ENCODE peak calls at places on chromosomes 12 and 14, in nine cellular contexts. P is hepatocyte, Z is AG09309, S is heart right ventricle, F is glutamatergic neuron, X is GM12878, E is cardiac muscle cell, C is neural progenitor cell, N is BJ. M is an unnamed sample.

GRCh38 chr12:82120901-82121300 is 237.3 kb downstream of the CCDC59 start:
- DNase-seq in P (no peak), Z (no peak), S (no peak), F (no peak), X (no peak), E (no peak), C (no peak), N (no peak), M (no peak)

GRCh38 chr14:76525106-76525825 is 149.3 kb downstream of the ESRRB start:
- DNase-seq in P (no peak), Z (no peak), S (no peak), F (no peak), X (no peak), E (no peak), C (peak; percentile 56), N (no peak), M (no peak)

GRCh38 chr14:105865904-105866840 is 339.8 kb downstream of the TMEM121 start:
- DNase-seq in P (no peak), Z (no peak), S (no peak), F (no peak), X (no peak), E (no peak), C (no peak), N (no peak), M (no peak)

GRCh38 chr12:52089491-52089890 is 10.0 kb downstream of the SMIM41 start:
- DNase-seq in P (no peak), Z (no peak), S (no peak), F (no peak), X (no peak), E (no peak), C (no peak), N (no peak), M (no peak)

GRCh38 chr12:128771681-128772080 is 52.1 kb downstream of the SLC15A4 start:
- DNase-seq in P (no peak), Z (no peak), S (no peak), F (no peak), X (no peak), E (no peak), C (no peak), N (no peak), M (no peak)

GRCh38 chr14:33567003-33567735 is 383.7 kb downstream of the EGLN3 start:
- DNase-seq in P (no peak), Z (no peak), S (no peak), F (no peak), X (no peak), E (no peak), C (no peak), N (no peak), M (no peak)

GRCh38 chr12:21843795-21844194 is 69.3 kb upstream of the KCNJ8 start:
- DNase-seq in P (no peak), Z (no peak), S (no peak), F (no peak), X (no peak), E (no peak), C (no peak), N (no peak), M (no peak)

GRCh38 chr12:124238886-124239285 is 56.0 kb upstream of the RFLNA start:
- DNase-seq in P (peak; percentile 63), Z (no peak), S (no peak), F (no peak), X (no peak), E (no peak), C (no peak), N (no peak), M (no peak)

GRCh38 chr14:56774503-56774902 is 35.8 kb downstream of the OTX2 start:
- DNase-seq in P (no peak), Z (no peak), S (no peak), F (no peak), X (no peak), E (no peak), C (peak; percentile 35), N (no peak), M (no peak)

GRCh38 chr12:51887476-51888315 is at the start of gene ANKRD33:
- DNase-seq in P (peak; percentile 86), Z (no peak), S (no peak), F (peak; percentile 71), X (no peak), E (peak; percentile 63), C (peak; percentile 90), N (no peak), M (peak; percentile 37)

GRCh38 chr12:27176765-27177164 is 67.3 kb upstream of the STK38L start:
- DNase-seq in P (no peak), Z (no peak), S (no peak), F (no peak), X (no peak), E (peak; percentile 58), C (no peak), N (no peak), M (no peak)

GRCh38 chr12:120642086-120642485 is 1.7 kb downstream of the CABP1 start:
- DNase-seq in P (no peak), Z (no peak), S (no peak), F (no peak), X (no peak), E (no peak), C (no peak), N (no peak), M (no peak)

GRCh38 chr12:120642806-120643205 is 2.4 kb downstream of the CABP1 start:
- DNase-seq in P (no peak), Z (no peak), S (no peak), F (no peak), X (no peak), E (no peak), C (no peak), N (no peak), M (no peak)

GRCh38 chr12:120640840-120641833 is 711 bp downstream of the CABP1 start:
- DNase-seq in P (peak; percentile 81), Z (no peak), S (peak; percentile 55), F (peak; percentile 24), X (no peak), E (peak; percentile 66), C (peak; percentile 93), N (no peak), M (peak; percentile 76)

GRCh38 chr12:120643574-120643973 is 3.1 kb downstream of the CABP1 start:
- DNase-seq in P (no peak), Z (no peak), S (no peak), F (no peak), X (no peak), E (no peak), C (no peak), N (no peak), M (no peak)

DNA sequence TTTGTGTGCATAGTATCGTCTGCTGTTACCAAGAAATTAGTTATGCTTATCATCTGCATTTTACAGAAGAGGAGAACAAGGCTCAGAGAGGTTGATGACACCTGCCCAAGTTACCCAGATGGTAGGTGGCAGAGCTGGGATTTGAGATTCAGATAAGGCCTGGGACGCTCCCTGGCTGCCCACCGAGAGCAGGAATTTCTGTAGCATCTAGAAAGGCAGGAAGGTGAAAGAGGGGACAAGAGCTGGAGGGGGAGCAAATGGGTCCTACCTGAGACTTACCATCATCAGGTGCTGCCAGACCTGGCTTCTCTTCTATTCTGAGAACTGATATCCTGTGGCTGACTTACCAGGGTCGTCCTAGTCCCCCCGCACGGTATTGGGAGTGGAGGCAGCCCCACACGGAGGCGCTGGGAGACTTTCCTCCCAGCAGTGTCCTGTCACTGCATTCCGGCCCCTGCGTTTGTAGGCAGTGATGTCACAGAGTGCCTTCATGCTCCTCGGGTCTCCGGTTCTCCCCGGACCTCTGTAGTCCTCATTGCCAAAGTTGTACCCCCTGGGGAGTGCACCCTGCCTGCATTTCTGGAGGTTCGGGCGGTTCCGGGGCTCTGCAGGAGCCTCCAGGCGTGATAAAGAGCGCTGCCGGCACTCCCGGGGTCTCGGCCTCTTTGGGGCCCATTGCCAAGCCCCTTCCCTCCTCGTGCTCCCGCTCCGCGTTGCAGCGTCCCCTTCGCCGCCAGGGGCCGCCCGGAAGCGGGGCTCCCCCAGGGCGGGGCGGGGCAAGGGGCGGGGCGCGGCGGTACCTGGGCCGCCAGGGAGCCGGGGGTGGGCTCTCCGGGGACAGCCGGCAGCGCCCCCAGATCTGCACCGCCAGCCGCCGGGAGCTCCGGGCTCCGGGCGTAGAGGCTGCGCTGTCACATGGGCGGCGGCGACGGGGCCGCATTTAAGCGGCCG is at the start of gene CABP1:
- DNase-seq in P (peak; percentile 55), Z (no peak), S (no peak), F (peak; percentile 72), X (no peak), E (no peak), C (peak; percentile 85), N (no peak), M (peak; percentile 77)
- TF ChIP-seq CTCF in P (peak; percentile 33), Z (no peak), S (peak; percentile 46), F (peak; percentile 40), X (peak; percentile 37), E (no peak), C (peak; percentile 65), N (peak; percentile 9), M (peak; percentile 66)

DNA sequence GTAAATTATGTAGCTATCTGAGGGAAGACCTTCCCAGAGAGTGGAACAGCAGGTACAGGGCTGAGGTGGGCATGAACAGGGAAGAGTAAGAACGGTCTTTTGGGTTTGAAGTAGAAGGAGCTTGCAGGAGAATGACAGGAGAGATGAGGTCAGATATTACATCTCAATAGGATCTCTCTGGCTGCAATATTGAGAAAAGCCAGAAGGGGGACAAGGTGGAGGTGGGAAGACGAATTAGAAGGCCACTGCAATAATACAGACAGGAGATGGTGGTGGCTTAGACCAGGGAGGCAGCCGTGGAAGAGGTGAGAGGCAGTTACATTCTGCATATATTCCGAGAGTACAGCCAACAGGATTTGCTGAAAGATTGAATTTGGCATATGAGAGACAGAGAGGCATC is 310.2 kb downstream of the APAF1 start:
- DNase-seq in P (peak; percentile 46), Z (no peak), S (no peak), F (no peak), X (no peak), E (peak; percentile 4), C (peak; percentile 49), N (no peak), M (peak; percentile 54)
- TF ChIP-seq CTCF in P (peak; percentile 30), Z (peak; percentile 46), S (no peak), F (peak; percentile 59), X (peak; percentile 50), E (peak; percentile 7), C (peak; percentile 55), N (peak; percentile 11), M (peak; percentile 50)

DNA sequence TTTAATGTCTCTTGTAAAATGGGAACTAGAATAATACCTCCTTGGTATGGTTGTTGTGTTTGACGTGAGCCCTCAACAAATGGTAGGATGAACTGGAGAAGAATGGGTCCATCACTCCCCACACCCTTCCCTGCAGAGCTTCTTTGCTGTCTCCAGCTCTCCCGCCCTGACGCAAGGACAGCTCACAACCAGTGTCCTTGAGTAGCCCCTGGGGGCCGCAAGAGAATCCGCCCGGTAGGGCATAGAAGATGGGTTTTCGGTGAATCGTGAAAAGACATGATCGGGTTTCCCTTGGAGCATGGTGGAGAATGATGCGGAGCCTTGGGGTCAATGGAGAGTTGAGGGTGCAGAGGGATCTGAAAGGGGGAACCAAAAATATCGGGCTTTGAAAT is 6.1 kb upstream of the PAX9 start:
- DNase-seq in P (no peak), Z (no peak), S (no peak), F (no peak), X (no peak), E (no peak), C (peak; percentile 55), N (no peak), M (no peak)
- TF ChIP-seq CTCF in P (no peak), Z (no peak), S (no peak), F (no peak), X (no peak), E (no peak), C (no peak), N (no peak), M (no peak)

DNA sequence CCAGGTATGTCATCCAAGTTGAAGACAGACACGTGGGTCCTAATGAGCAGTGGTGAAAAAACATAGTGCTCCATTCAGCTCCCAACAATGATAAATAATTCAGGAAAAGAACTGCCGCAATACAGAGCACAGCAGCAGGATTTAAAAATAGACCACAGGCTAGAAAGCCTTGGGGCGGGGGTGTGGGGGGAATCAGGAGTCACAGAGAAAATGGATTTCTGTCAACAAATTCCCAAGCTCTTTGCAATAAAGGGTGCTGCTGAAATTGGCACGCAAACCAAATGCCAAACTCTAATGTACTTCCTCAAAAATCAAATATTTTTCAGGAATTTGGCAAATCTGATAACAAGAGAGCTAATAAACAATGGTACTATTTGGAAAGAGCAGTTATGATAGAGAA is 58.6 kb downstream of the R3HDM2 start:
- DNase-seq in P (no peak), Z (peak; percentile 18), S (no peak), F (no peak), X (no peak), E (peak; percentile 60), C (no peak), N (no peak), M (no peak)
- TF ChIP-seq CTCF in P (no peak), Z (no peak), S (no peak), F (no peak), X (no peak), E (no peak), C (no peak), N (no peak), M (no peak)

M was measured in Calu3.